ENCODE peak calls at places on chromosomes 16 and 17, in nine cellular contexts. H, Q, A, U, O, E, S, T and V are unnamed samples.

GRCh38 chr16:56470232-56470631 is 18.9 kb downstream of the OGFOD1 start:
- DNase-seq in H (no peak), Q (no peak), A (no peak), U (no peak), O (no peak), E (no peak), S (no peak), T (no peak), V (no peak)

GRCh38 chr16:23302045-23302956 is at the start of gene SCNN1B:
- DNase-seq in H (peak; percentile 42), Q (no peak), A (no peak), U (no peak), O (no peak), E (peak; percentile 45), S (no peak), T (no peak), V (no peak)

GRCh38 chr17:63476494-63476856 is 386 bp upstream of the ACE start:
- DNase-seq in H (peak; percentile 82), Q (no peak), A (no peak), U (no peak), O (no peak), E (peak; percentile 58), S (peak; percentile 16), T (no peak), V (peak; percentile 29)

GRCh38 chr16:71903608-71904007 is 8.3 kb downstream of the IST1 start:
- DNase-seq in H (no peak), Q (no peak), A (no peak), U (no peak), O (no peak), E (no peak), S (no peak), T (no peak), V (no peak)

GRCh38 chr17:1322469-1322868 is 43.0 kb downstream of the TRARG1 start:
- DNase-seq in H (no peak), Q (no peak), A (no peak), U (no peak), O (no peak), E (no peak), S (no peak), T (no peak), V (no peak)

GRCh38 chr17:44108440-44109311 is 14.8 kb downstream of the HDAC5 start:
- DNase-seq in H (no peak), Q (peak; percentile 94), A (no peak), U (peak; percentile 98), O (peak; percentile 91), E (no peak), S (peak; percentile 69), T (peak; percentile 96), V (no peak)

GRCh38 chr17:32123782-32124181 is 18.5 kb upstream of the RHOT1 start:
- DNase-seq in H (no peak), Q (no peak), A (no peak), U (peak; percentile 29), O (no peak), E (no peak), S (no peak), T (peak; percentile 44), V (no peak)

GRCh38 chr16:20821682-20822081 is 15.4 kb downstream of the REXO5 start:
- DNase-seq in H (no peak), Q (no peak), A (no peak), U (no peak), O (no peak), E (no peak), S (no peak), T (no peak), V (no peak)

GRCh38 chr17:2125013-2125535 is 70.2 kb downstream of the HIC1 start:
- DNase-seq in H (no peak), Q (no peak), A (no peak), U (peak; percentile 12), O (no peak), E (no peak), S (no peak), T (peak; percentile 87), V (no peak)

GRCh38 chr17:49388290-49388640 is 26.2 kb upstream of the ZNF652 start:
- DNase-seq in H (no peak), Q (no peak), A (no peak), U (no peak), O (no peak), E (peak; percentile 36), S (no peak), T (no peak), V (no peak)

GRCh38 chr17:48542956-48543853 is 1.7 kb downstream of the HOXB2 start:
- DNase-seq in H (peak; percentile 79), Q (no peak), A (no peak), U (no peak), O (peak; percentile 29), E (peak; percentile 85), S (peak; percentile 34), T (peak; percentile 4), V (peak; percentile 63)

GRCh38 chr17:61253937-61254677 is 145.5 kb upstream of the TBX2 start:
- DNase-seq in H (no peak), Q (no peak), A (no peak), U (no peak), O (no peak), E (no peak), S (no peak), T (no peak), V (no peak)

GRCh38 chr16:79752421-79752820 is 151.9 kb upstream of the MAF start:
- DNase-seq in H (no peak), Q (no peak), A (no peak), U (no peak), O (no peak), E (no peak), S (no peak), T (no peak), V (no peak)

GRCh38 chr17:43338886-43339516 is 59.8 kb upstream of the ARL4D start:
- DNase-seq in H (peak; percentile 78), Q (peak; percentile 75), A (no peak), U (peak; percentile 64), O (peak; percentile 70), E (no peak), S (peak; percentile 80), T (peak; percentile 56), V (peak; percentile 47)

GRCh38 chr17:75910699-75911098 is 6.0 kb upstream of the MRPL38 start:
- DNase-seq in H (peak; percentile 75), Q (no peak), A (no peak), U (no peak), O (no peak), E (no peak), S (no peak), T (no peak), V (no peak)

GRCh38 chr16:67652578-67653130 is 7.4 kb downstream of the ACD start:
- DNase-seq in H (peak; percentile 69), Q (peak; percentile 28), A (no peak), U (no peak), O (no peak), E (peak; percentile 52), S (no peak), T (no peak), V (no peak)

GRCh38 chr17:82330322-82331239 is 3.0 kb downstream of the SECTM1 start:
- DNase-seq in H (no peak), Q (no peak), A (no peak), U (peak; percentile 58), O (no peak), E (no peak), S (no peak), T (no peak), V (no peak)

GRCh38 chr16:17369441-17369951 is 101.3 kb downstream of the XYLT1 start:
- DNase-seq in H (no peak), Q (peak; percentile 41), A (peak; percentile 68), U (no peak), O (peak; percentile 46), E (peak; percentile 53), S (peak; percentile 69), T (no peak), V (no peak)

GRCh38 chr16:48158296-48158695 is 2.5 kb upstream of the ABCC12 start:
- DNase-seq in H (no peak), Q (no peak), A (peak; percentile 37), U (peak; percentile 42), O (no peak), E (peak; percentile 45), S (no peak), T (peak; percentile 55), V (no peak)

GRCh38 chr16:30369938-30370443 is 303 bp downstream of the TBC1D10B start:
- DNase-seq in H (no peak), Q (no peak), A (no peak), U (peak; percentile 12), O (no peak), E (no peak), S (no peak), T (no peak), V (no peak)
- TF ChIP-seq CTCF in H (no peak), Q (no peak), A (no peak), U (no peak), O (no peak), E (no peak), S (peak; percentile 25), T (no peak), V (no peak)

GRCh38 chr17:56866496-56866895 is 32.5 kb downstream of the DGKE start:
- DNase-seq in H (no peak), Q (no peak), A (no peak), U (no peak), O (no peak), E (no peak), S (peak; percentile 14), T (no peak), V (no peak)
- TF ChIP-seq CTCF in H (peak; percentile 50), Q (no peak), A (peak; percentile 17), U (no peak), O (no peak), E (no peak), S (peak; percentile 13), T (peak; percentile 22), V (no peak)

GRCh38 chr17:66040402-66040801 is 151.5 kb downstream of the CEP112 start:
- DNase-seq in H (peak; percentile 36), Q (no peak), A (no peak), U (no peak), O (no peak), E (no peak), S (peak; percentile 2), T (no peak), V (no peak)
- TF ChIP-seq CTCF in H (peak; percentile 39), Q (peak; percentile 7), A (no peak), U (no peak), O (no peak), E (no peak), S (no peak), T (peak; percentile 39), V (no peak)

DNA sequence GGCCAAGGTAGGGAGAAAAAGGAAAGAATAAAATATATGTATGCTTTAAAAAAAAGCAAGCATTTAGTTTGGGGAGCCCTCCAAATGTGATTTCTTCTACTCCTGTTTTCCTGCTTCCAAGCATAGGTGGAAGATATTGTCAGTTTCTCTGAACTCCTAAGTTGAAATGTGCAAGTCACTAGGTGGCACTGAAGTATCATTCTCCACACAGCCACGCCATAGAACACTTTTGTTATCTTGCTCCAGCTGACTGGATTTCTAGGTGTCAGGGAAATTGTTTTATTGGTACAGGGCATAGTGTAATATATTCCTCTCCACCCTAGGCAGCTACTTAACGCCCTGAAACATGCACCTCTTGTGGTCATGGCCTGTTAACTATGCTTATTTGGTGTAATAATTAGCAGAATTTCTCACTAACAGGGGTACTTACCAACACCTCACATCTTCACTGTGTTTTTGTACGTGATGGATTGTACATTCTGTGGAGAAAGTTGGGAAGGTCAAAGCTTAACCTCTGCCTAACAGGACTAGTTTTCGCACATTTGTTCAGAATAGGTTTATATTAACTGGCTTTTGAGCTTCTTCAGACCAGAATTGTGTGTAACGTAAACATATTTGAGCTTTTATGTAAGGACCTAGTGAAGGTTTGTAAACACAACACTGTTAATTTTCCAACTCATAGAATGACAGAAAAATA is 69.3 kb downstream of the FTO start:
- DNase-seq in H (no peak), Q (peak; percentile 35), A (no peak), U (peak; percentile 83), O (peak; percentile 50), E (peak; percentile 38), S (peak; percentile 75), T (peak; percentile 73), V (no peak)
- TF ChIP-seq CTCF in H (peak; percentile 66), Q (peak; percentile 73), A (peak; percentile 45), U (peak; percentile 85), O (peak; percentile 54), E (peak; percentile 28), S (peak; percentile 81), T (peak; percentile 71), V (no peak)